ENCODE peak calls at places on chromosomes 16 and 17, in eight cellular contexts. G is heart left ventricle; F is lung; B is keratinocyte; L is MM.1S; O is heart right ventricle; Q is sigmoid colon; V is CD8-positive, alpha-beta T cell. W is an unnamed sample.
A peak's percentile ranks its signal among the peaks of the same experiment; 100 is the strongest.

GRCh38 chr17:34826332-34826731 is 134.9 kb downstream of the CCT6B start:
- DNase-seq in G (no peak), F (no peak), B (no peak), L (no peak), O (no peak), Q (no peak), V (no peak), W (no peak)

GRCh38 chr16:21263640-21264211 is 14.4 kb downstream of the CRYM start:
- DNase-seq in G (no peak), F (no peak), B (no peak), L (peak; percentile 33), O (no peak), Q (no peak), V (no peak), W (peak; percentile 46)

GRCh38 chr17:42200702-42201101 is 6.4 kb upstream of the GHDC start:
- DNase-seq in G (peak; percentile 73), F (no peak), B (no peak), L (no peak), O (peak; percentile 65), Q (no peak), V (no peak), W (no peak)

GRCh38 chr16:27179500-27180072 is 23.7 kb upstream of the KDM8 start:
- DNase-seq in G (peak; percentile 91), F (peak; percentile 79), B (no peak), L (peak; percentile 80), O (peak; percentile 84), Q (peak; percentile 93), V (peak; percentile 79), W (peak; percentile 91)

GRCh38 chr17:8954339-8954738 is 11.2 kb downstream of the PIK3R5 start:
- DNase-seq in G (peak; percentile 80), F (peak; percentile 65), B (no peak), L (no peak), O (peak; percentile 51), Q (peak; percentile 78), V (peak; percentile 67), W (peak; percentile 83)

GRCh38 chr16:79658301-79659001 is 57.9 kb upstream of the MAF start:
- DNase-seq in G (no peak), F (no peak), B (peak; percentile 86), L (no peak), O (no peak), Q (no peak), V (no peak), W (peak; percentile 54)

GRCh38 chr16:51181495-51181795 is 30.4 kb upstream of the SALL1 start:
- DNase-seq in G (no peak), F (no peak), B (no peak), L (no peak), O (no peak), Q (no peak), V (no peak), W (no peak)

GRCh38 chr16:21208429-21208828 is 2.9 kb downstream of the ZP2 start:
- DNase-seq in G (no peak), F (no peak), B (no peak), L (no peak), O (no peak), Q (no peak), V (no peak), W (no peak)

GRCh38 chr16:84055366-84055765 is 12.8 kb upstream of the SLC38A8 start:
- DNase-seq in G (no peak), F (no peak), B (no peak), L (no peak), O (peak; percentile 71), Q (peak; percentile 77), V (no peak), W (no peak)

GRCh38 chr16:86507173-86508027 is 2.9 kb upstream of the FOXF1 start:
- DNase-seq in G (peak; percentile 26), F (no peak), B (no peak), L (no peak), O (no peak), Q (peak; percentile 76), V (no peak), W (no peak)
- H3K27ac ChIP-seq in G (no peak overlapping the region), F (no peak overlapping the region), B (no peak overlapping the region), L (no peak overlapping the region), O (no peak overlapping the region), Q (peak overlapping the region; percentile 100), V (no peak overlapping the region), W (no peak overlapping the region)

GRCh38 chr16:67474551-67474950 is 6.4 kb downstream of the ATP6V0D1 start:
- DNase-seq in G (no peak), F (no peak), B (no peak), L (no peak), O (no peak), Q (no peak), V (no peak), W (no peak)
- H3K4me1 ChIP-seq in G (peaks cover 36% of the 10 kb centered on the region), F (peaks cover 17% of the 10 kb centered on the region), B (peaks cover 7% of the 10 kb centered on the region), L (peaks cover 3% of the 10 kb centered on the region), O (peaks cover 36% of the 10 kb centered on the region), Q (peaks cover 51% of the 10 kb centered on the region), V (peaks cover 7% of the 10 kb centered on the region), W (peaks cover 13% of the 10 kb centered on the region)

GRCh38 chr16:74449470-74449869 is 28.2 kb upstream of the CLEC18B start:
- DNase-seq in G (no peak), F (no peak), B (peak; percentile 81), L (no peak), O (peak; percentile 20), Q (peak; percentile 78), V (no peak), W (no peak)
- TF ChIP-seq CTCF in G (no peak), F (no peak), B (peak; percentile 52), L (no peak), O (no peak), Q (no peak), V (no peak), W (no peak)

GRCh38 chr17:55377885-55378284 is 43.8 kb downstream of the MMD start:
- DNase-seq in G (no peak), F (no peak), B (no peak), L (no peak), O (no peak), Q (no peak), V (no peak), W (no peak)

GRCh38 chr17:55383771-55384679 is 37.6 kb downstream of the MMD start:
- DNase-seq in G (no peak), F (no peak), B (no peak), L (no peak), O (no peak), Q (no peak), V (no peak), W (no peak)

GRCh38 chr17:55384833-55385232 is 36.8 kb downstream of the MMD start:
- DNase-seq in G (no peak), F (no peak), B (no peak), L (no peak), O (no peak), Q (no peak), V (no peak), W (no peak)

GRCh38 chr17:55386931-55387330 is 34.7 kb downstream of the MMD start:
- DNase-seq in G (no peak), F (no peak), B (no peak), L (no peak), O (no peak), Q (no peak), V (no peak), W (no peak)

DNA sequence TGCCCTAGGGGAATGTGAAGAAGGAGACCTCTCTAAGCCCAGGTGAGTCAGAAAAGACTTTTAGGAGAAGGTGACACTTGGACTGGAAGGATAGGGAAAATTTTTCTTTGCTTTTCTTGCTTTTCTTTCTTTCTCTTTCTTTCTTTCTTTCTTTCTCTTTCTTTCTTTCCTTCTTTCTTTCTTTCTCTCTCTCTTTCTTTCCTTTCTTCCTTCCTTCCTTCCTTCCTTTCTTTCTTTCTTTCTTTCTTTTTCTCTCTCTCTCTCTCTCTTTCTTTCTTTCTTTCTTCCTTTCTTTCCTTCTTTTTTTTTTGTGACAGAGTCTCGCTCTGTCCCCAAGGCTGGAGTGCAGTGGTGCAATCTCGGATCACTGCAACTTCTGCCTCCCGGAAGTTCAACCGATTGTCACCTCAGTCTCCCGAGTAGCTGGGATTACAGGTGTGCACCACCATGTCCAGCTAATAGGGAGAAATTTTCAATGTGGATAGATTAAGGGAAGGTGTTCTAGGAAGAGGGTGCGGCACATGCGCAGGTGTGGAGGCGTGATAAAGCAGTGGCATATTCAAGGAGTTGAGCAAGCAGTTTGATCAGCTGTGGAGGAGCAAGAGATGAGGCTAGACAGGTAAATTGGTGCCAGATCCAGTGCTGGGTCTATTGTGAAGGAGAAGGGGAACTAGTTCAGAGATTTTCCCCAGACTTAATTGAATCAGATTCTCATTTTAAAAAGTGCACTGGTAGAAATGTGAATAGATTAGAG is 40.4 kb downstream of the MMD start:
- DNase-seq in G (no peak), F (no peak), B (no peak), L (no peak), O (no peak), Q (no peak), V (no peak), W (no peak)
- H3K27ac ChIP-seq in G (no peak overlapping the region), F (no peak overlapping the region), B (no peak overlapping the region), L (no peak overlapping the region), O (no peak overlapping the region), Q (no peak overlapping the region), V (no peak overlapping the region), W (no peak overlapping the region)

GRCh38 chr17:65013613-65014391 is 42.7 kb downstream of the GNA13 start:
- DNase-seq in G (no peak), F (no peak), B (no peak), L (no peak), O (no peak), Q (no peak), V (no peak), W (no peak)

GRCh38 chr17:65015855-65016254 is 40.7 kb downstream of the GNA13 start:
- DNase-seq in G (no peak), F (no peak), B (no peak), L (no peak), O (no peak), Q (no peak), V (no peak), W (no peak)

GRCh38 chr17:65009848-65010247 is 46.7 kb downstream of the GNA13 start:
- DNase-seq in G (no peak), F (no peak), B (no peak), L (no peak), O (no peak), Q (no peak), V (no peak), W (no peak)

GRCh38 chr17:65008877-65009276 is 47.7 kb downstream of the GNA13 start:
- DNase-seq in G (no peak), F (no peak), B (no peak), L (no peak), O (no peak), Q (no peak), V (no peak), W (no peak)

DNA sequence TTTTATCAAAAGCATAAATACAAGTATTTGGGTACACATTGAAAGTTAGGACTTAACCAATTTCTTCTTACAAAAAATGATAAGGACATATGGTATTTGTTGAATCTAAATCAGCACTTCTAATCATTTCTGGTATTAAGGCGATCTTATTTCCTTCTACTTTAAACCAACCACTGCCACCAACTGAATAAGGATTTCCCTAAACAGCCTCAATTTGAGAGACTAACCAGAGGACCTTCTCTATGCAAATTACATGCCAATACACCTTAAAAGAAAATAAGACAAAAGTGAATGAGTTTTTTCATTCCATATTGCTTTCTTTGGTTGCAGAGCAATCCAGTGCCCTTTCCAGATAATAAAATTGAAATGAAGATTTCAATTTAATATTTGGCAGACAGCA is 45.5 kb downstream of the GNA13 start:
- DNase-seq in G (no peak), F (no peak), B (no peak), L (no peak), O (no peak), Q (no peak), V (no peak), W (no peak)
- H3K4me1 ChIP-seq in G (peaks cover 22% of the 10 kb centered on the region), F (peaks cover 2% of the 10 kb centered on the region), B (peaks cover 10% of the 10 kb centered on the region), L (peaks cover 6% of the 10 kb centered on the region), O (peaks cover 3% of the 10 kb centered on the region), Q (peaks cover 70% of the 10 kb centered on the region), V (peaks cover 15% of the 10 kb centered on the region), W (peaks cover 16% of the 10 kb centered on the region)